ENCODE peak calls at places on chromosomes 4 and X, in eight cellular contexts. X, A, V, K, E, G, H and S are unnamed samples. For H3K4me1 and H3K36me3, the result is how much of the 10 kb centered on the place peaks cover.

GRCh38 chrX:137547291-137547690 is 18.6 kb upstream of the ZIC3 start:
- DNase-seq in H (no peak), A (no peak), K (no peak), X (no peak), V (no peak), E (no peak), G (no peak), S (no peak)

GRCh38 chrX:15645266-15645665 is 19.3 kb downstream of the CLTRN start:
- DNase-seq in K (no peak), H (no peak), G (no peak), X (no peak), V (no peak), E (no peak), A (no peak), S (peak)

GRCh38 chr4:71062436-71062835 is 69.0 kb downstream of the DCK start:
- DNase-seq in G (no peak), X (no peak), K (no peak), V (no peak), H (no peak), A (no peak), E (no peak), S (no peak)

GRCh38 chr4:183101956-183102480 is 3.0 kb downstream of the WWC2 start:
- DNase-seq in G (no peak), K (no peak), X (no peak), A (no peak), H (peak), E (no peak), V (no peak), S (no peak)

GRCh38 chrX:54357414-54358377 is at the start of gene WNK3:
- DNase-seq in H (peak), X (peak), E (no peak), A (peak), K (no peak), G (peak), V (peak), S (no peak)

GRCh38 chr4:100095729-100096595 is 94.3 kb downstream of the DDIT4L start:
- DNase-seq in H (peak), V (peak), E (no peak), A (peak), G (peak), X (peak), K (peak), S (peak)

GRCh38 chrX:123738378-123738955 is 5.6 kb upstream of the THOC2 start:
- DNase-seq in H (peak), X (no peak), G (no peak), K (no peak), E (no peak), A (no peak), V (no peak), S (no peak)

GRCh38 chrX:132022115-132022862 is 813 bp upstream of the STK26 start:
- DNase-seq in G (no peak), X (no peak), V (peak), A (peak), H (peak), E (no peak), K (no peak), S (no peak)

GRCh38 chr4:177118596-177118995 is 191.1 kb upstream of the NEIL3 start:
- DNase-seq in H (peak), K (no peak), E (no peak), A (peak), G (no peak), X (no peak), V (no peak), S (no peak)

GRCh38 chrX:74438771-74439170 is 17.5 kb downstream of the SLC16A2 start:
- DNase-seq in A (no peak), K (no peak), H (no peak), E (no peak), X (no peak), V (no peak), G (no peak), S (no peak)

GRCh38 chr4:19329631-19330030 is 922.1 kb upstream of the SLIT2 start:
- DNase-seq in G (no peak), E (no peak), V (no peak), K (no peak), A (peak), H (peak), X (no peak), S (no peak)

GRCh38 chrX:107596651-107597050 is 31.7 kb upstream of the PRPS1 start:
- DNase-seq in A (no peak), X (no peak), G (no peak), E (no peak), K (no peak), V (no peak), H (no peak), S (no peak)

GRCh38 chr4:150242820-150243458 is 164.7 kb downstream of the DCLK2 start:
- DNase-seq in V (no peak), K (peak), H (peak), X (no peak), A (peak), G (no peak), E (no peak), S (no peak)

GRCh38 chrX:1072637-1073377 is 139.6 kb downstream of the CRLF2 start:
- DNase-seq in H (no peak), E (no peak), K (peak), X (no peak), V (no peak), G (no peak), A (no peak), S (no peak)

GRCh38 chr4:109465065-109465464 is 31.4 kb downstream of the SEC24B start:
- DNase-seq in H (peak), A (peak), V (no peak), E (no peak), G (no peak), K (no peak), X (no peak), S (no peak)

GRCh38 chr4:131509521-131509920 is 1639.6 kb upstream of the PCDH10 start:
- DNase-seq in H (no peak), A (peak), V (no peak), X (no peak), K (no peak), E (no peak), G (no peak), S (no peak)

GRCh38 chr4:73660808-73661207 is 40.6 kb upstream of the RASSF6 start:
- DNase-seq in X (no peak), V (no peak), H (no peak), E (no peak), A (no peak), K (no peak), G (no peak), S (no peak)

GRCh38 chr4:7804759-7805385 is 134.8 kb downstream of the AFAP1 start:
- DNase-seq in V (no peak), X (no peak), A (no peak), H (no peak), E (no peak), K (no peak), G (no peak), S (no peak)

GRCh38 chrX:68997911-68998310 is 167.3 kb downstream of the PJA1 start:
- DNase-seq in X (peak), G (no peak), A (peak), H (peak), K (no peak), V (no peak), E (no peak), S (no peak)

GRCh38 chrX:55167124-55167523 is 53.0 kb upstream of the PAGE5 start:
- DNase-seq in A (no peak), E (no peak), V (no peak), X (no peak), H (no peak), G (no peak), K (peak), S (no peak)

GRCh38 chrX:133364201-133364600 is 51.1 kb downstream of the GPC4 start:
- DNase-seq in A (peak), H (peak), G (no peak), E (no peak), K (no peak), X (no peak), V (no peak), S (no peak)

GRCh38 chr4:75980576-75980975 is 10.2 kb downstream of the SDAD1 start:
- DNase-seq in E (no peak), G (no peak), A (no peak), V (no peak), H (no peak), X (no peak), K (no peak), S (no peak)

GRCh38 chr4:1871471-1872021 is 353 bp downstream of the NSD2 start:
- DNase-seq in V (no peak), X (no peak), G (no peak), A (peak), K (no peak), E (no peak), H (peak), S (peak)

GRCh38 chr4:21490682-21491081 is 457.9 kb downstream of the KCNIP4 start:
- DNase-seq in X (no peak), V (no peak), A (no peak), H (no peak), K (no peak), E (no peak), G (no peak), S (no peak)

GRCh38 chr4:13527192-13527982 is 16.9 kb downstream of the NKX3-2 start:
- DNase-seq in K (no peak), G (no peak), E (no peak), X (peak), A (no peak), H (no peak), V (no peak), S (no peak)

GRCh38 chr4:77599378-77599777 is 6.2 kb upstream of the CXCL13 start:
- DNase-seq in E (no peak), G (peak), H (peak), V (no peak), A (peak), K (peak), X (no peak), S (no peak)

GRCh38 chr4:126265880-126266279 is 951.1 kb downstream of the FAT4 start:
- DNase-seq in V (no peak), A (no peak), X (no peak), G (no peak), H (peak), E (no peak), K (no peak), S (no peak)

GRCh38 chr4:53132117-53132889 is 233.6 kb downstream of the SCFD2 start:
- DNase-seq in H (peak), A (peak), K (no peak), G (no peak), E (no peak), X (no peak), V (no peak), S (no peak)

GRCh38 chr4:7625073-7625472 is 190.3 kb upstream of the PSAPL1 start:
- DNase-seq in V (no peak), K (no peak), A (no peak), G (no peak), H (peak), E (no peak), X (no peak), S (no peak)

GRCh38 chr4:676871-677235 is 2.5 kb downstream of the MYL5 start:
- DNase-seq in V (no peak), G (no peak), E (no peak), A (no peak), X (no peak), K (no peak), H (no peak), S (no peak)

GRCh38 chr4:87213425-87213824 is 7.0 kb downstream of the KLHL8 start:
- DNase-seq in X (no peak), G (no peak), V (no peak), K (no peak), E (no peak), A (peak), H (no peak), S (no peak)

GRCh38 chrX:74449322-74449936 is 28.1 kb downstream of the SLC16A2 start:
- DNase-seq in V (peak), E (peak), H (peak), A (no peak), G (no peak), K (peak), X (no peak), S (no peak)

GRCh38 chr4:173252024-173252935 is 81.9 kb downstream of the HMGB2 start:
- DNase-seq in A (peak), H (peak), G (no peak), K (peak), X (peak), V (no peak), E (peak), S (peak)

GRCh38 chrX:19958530-19959486 is 32.1 kb downstream of the BCLAF3 start:
- DNase-seq in H (no peak), G (no peak), K (no peak), V (no peak), A (no peak), E (no peak), X (no peak), S (no peak)

GRCh38 chr4:35541146-35541887 is 703.0 kb downstream of the ARAP2 start:
- DNase-seq in G (no peak), V (no peak), K (no peak), H (no peak), X (no peak), E (no peak), A (no peak), S (no peak)

GRCh38 chr4:70559216-70559830 is 32.7 kb upstream of the AMBN start:
- DNase-seq in V (peak), X (peak), K (peak), E (no peak), A (peak), H (peak), G (peak), S (peak)

GRCh38 chr4:43277003-43277402 is 384.5 kb downstream of the GRXCR1 start:
- DNase-seq in V (no peak), A (peak), H (peak), G (no peak), E (no peak), K (no peak), X (no peak), S (no peak)

GRCh38 chrX:41670108-41670507 is 18.7 kb upstream of the GPR34 start:
- DNase-seq in G (no peak), V (no peak), H (peak), E (no peak), X (no peak), A (no peak), K (no peak), S (no peak)

GRCh38 chrX:31228415-31228832 is 156.6 kb upstream of the FTHL17 start:
- DNase-seq in K (no peak), A (peak), V (no peak), H (peak), G (no peak), X (peak), E (no peak), S (no peak)

GRCh38 chrX:39335447-39336235 is 534.4 kb downstream of the MID1IP1 start:
- DNase-seq in A (no peak), G (no peak), K (no peak), V (no peak), E (no peak), X (no peak), H (no peak), S (no peak)

GRCh38 chrX:39337461-39337860 is 536.2 kb downstream of the MID1IP1 start:
- DNase-seq in E (no peak), G (no peak), X (no peak), H (no peak), A (no peak), K (no peak), V (no peak), S (no peak)

GRCh38 chrX:39336709-39337294 is 535.5 kb downstream of the MID1IP1 start:
- DNase-seq in X (no peak), H (peak), E (no peak), V (no peak), G (no peak), A (no peak), K (no peak), S (no peak)

GRCh38 chrX:39338583-39338982 is 537.3 kb downstream of the MID1IP1 start:
- DNase-seq in X (no peak), A (no peak), G (no peak), H (no peak), E (no peak), K (no peak), V (no peak), S (no peak)
- H3K4me1 ChIP-seq in X (under half), A (under half), G (under half), H (under half), E (under half), K (under half), V (under half), S (under half)

DNA sequence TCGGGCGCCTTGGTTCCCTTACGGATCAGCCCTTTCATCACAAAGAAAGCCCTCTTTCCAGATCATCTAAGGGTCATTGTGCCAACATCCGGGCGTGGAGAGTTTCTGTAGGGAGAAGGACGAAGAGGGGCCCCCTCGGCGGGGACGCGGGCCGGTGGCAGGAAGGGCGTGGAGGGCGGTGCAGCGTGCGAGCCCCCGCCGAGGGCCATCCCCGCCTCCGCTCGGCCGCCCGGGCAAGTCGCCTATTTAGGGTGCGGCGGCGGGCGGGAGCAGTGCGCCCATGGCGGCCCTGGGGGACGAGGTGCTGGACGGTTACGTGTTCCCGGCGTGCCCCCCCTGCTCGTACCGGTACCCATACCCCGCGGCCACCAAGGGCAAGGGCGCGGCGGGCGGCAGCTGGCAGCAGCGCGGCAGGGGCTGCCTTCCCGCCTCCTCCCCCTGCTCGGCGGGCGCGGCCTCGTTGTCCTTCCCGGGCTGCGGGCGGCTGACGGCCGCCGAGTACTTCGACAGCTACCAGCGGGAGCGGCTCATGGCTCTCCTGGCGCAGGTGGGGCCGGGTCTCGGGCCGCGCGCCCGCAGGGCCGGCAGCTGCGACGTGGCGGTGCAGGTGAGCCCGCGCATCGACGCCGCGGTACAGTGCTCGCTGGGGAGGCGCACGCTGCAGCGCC is at the start of gene ZAR1:
- DNase-seq in G (no peak), K (no peak), E (no peak), H (peak), A (no peak), V (no peak), X (no peak), S (no peak)
- H3K36me3 ChIP-seq in G (under half), K (under half), E (under half), H (under half), A (under half), V (under half), X (under half), S (under half)

DNA sequence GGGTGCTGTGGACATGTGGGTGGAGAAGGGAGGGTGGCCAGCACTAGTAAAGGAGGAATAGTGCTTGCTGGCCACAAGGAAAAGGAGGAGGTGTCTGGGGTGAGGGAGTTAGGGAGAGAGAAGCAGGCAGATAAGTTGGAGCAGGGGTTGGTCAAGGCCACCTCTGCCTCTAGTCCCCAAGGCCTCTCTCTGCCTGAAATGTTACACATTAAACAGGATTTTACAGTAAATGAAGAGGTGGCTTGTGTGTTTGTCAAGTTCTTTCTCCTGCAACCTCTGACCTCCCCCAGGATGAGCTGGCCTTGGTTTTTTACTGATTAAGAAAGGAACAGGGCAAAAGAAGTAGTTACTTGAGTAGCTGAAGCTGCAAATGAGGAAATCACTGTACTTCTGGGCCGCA is 1.9 kb downstream of the GJB1 start:
- DNase-seq in X (no peak), V (no peak), E (no peak), A (no peak), K (no peak), H (no peak), G (no peak), S (peak)
- H3K4me1 ChIP-seq in X (under half), V (under half), E (under half), A (under half), K (under half), H (under half), G (under half), S (under half)

GRCh38 chr4:142595222-142595871 is 250.8 kb downstream of the INPP4B start:
- DNase-seq in G (no peak), V (no peak), H (no peak), X (no peak), E (no peak), A (no peak), K (no peak), S (no peak)

GRCh38 chr4:142596595-142596994 is 249.5 kb downstream of the INPP4B start:
- DNase-seq in A (no peak), X (no peak), H (no peak), K (no peak), G (no peak), V (no peak), E (no peak), S (no peak)

GRCh38 chr4:142600952-142601351 is 245.1 kb downstream of the INPP4B start:
- DNase-seq in H (peak), E (no peak), K (no peak), G (no peak), V (no peak), X (no peak), A (no peak), S (no peak)

GRCh38 chr4:142598132-142598531 is 248.0 kb downstream of the INPP4B start:
- DNase-seq in A (no peak), E (no peak), V (no peak), K (no peak), X (no peak), G (no peak), H (peak), S (no peak)

GRCh38 chr4:142596121-142596520 is 250.0 kb downstream of the INPP4B start:
- DNase-seq in A (no peak), G (no peak), E (no peak), H (no peak), K (no peak), V (no peak), X (no peak), S (no peak)
- H3K36me3 ChIP-seq in A (under half), G (under half), E (under half), H (under half), K (under half), V (under half), X (under half), S (under half)

GRCh38 chr4:41718907-41719306 is 29.6 kb downstream of the PHOX2B start:
- DNase-seq in A (no peak), H (peak), K (no peak), V (no peak), G (no peak), E (peak), X (no peak), S (no peak)

GRCh38 chr4:41712413-41712812 is 36.1 kb downstream of the PHOX2B start:
- DNase-seq in A (no peak), H (no peak), V (no peak), G (no peak), K (no peak), E (no peak), X (no peak), S (no peak)

GRCh38 chr4:41715155-41715554 is 33.4 kb downstream of the PHOX2B start:
- DNase-seq in V (no peak), K (no peak), G (no peak), A (no peak), X (no peak), H (no peak), E (no peak), S (no peak)

GRCh38 chr4:41713768-41714167 is 34.8 kb downstream of the PHOX2B start:
- DNase-seq in X (no peak), G (no peak), A (no peak), H (no peak), V (no peak), K (no peak), E (no peak), S (no peak)

DNA sequence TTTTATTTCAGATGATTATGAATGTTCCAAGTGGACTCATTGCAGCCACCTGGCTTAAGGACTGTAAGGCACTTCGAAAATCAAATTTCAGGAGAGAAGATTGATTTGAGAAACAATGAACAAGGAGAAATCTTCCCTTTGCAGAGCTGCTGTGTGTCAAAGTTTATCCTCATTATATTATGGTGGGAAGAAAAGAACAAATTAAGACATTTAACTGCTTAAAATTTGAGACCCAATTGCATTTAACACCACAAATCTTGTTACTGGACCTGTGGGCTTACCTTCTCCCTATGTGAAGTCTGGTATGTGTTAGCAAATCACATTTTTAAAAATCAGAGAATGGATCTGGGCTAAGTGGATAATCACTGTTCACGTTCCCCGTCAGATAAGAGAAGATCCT is 33.9 kb downstream of the PHOX2B start:
- DNase-seq in H (no peak), K (no peak), X (no peak), V (no peak), G (no peak), E (no peak), A (no peak), S (no peak)
- H3K4me1 ChIP-seq in H (under half), K (under half), X (under half), V (under half), G (under half), E (under half), A (under half), S (under half)